ENCODE peak calls at places on chromosome 20, in nine cellular contexts. One of them, this sample, is unnamed.
A peak's percentile ranks its signal among the peaks of the same experiment; 100 is the strongest.

GRCh38 chr20:52312131-52312729 is 120.7 kb upstream of the ZFP64 start:
- DNase-seq in ELR: peak; percentile 59
- DNase-seq in left lung: no peak
- DNase-seq in germinal center: peak; percentile 36
- DNase-seq in choroid plexus epithelial cell: peak; percentile 79
- DNase-seq in NCI-H187 treated with DMSO at 0.1 percent for 48 hours: no peak
- DNase-seq in Daoy: peak; percentile 54
- DNase-seq in T-helper 9 cell: peak; percentile 23
- DNase-seq in ureter: peak; percentile 50
- DNase-seq in this sample: no peak

GRCh38 chr20:24631173-24631505 is 161.7 kb downstream of the SYNDIG1 start:
- DNase-seq in ELR: no peak
- DNase-seq in left lung: no peak
- DNase-seq in germinal center: no peak
- DNase-seq in choroid plexus epithelial cell: no peak
- DNase-seq in NCI-H187 treated with DMSO at 0.1 percent for 48 hours: no peak
- DNase-seq in Daoy: no peak
- DNase-seq in T-helper 9 cell: no peak
- DNase-seq in ureter: peak; percentile 27
- DNase-seq in this sample: peak; percentile 53

GRCh38 chr20:36854343-36855240 is 21.3 kb upstream of the TLDC2 start:
- DNase-seq in ELR: peak; percentile 72
- DNase-seq in left lung: no peak
- DNase-seq in germinal center: no peak
- DNase-seq in choroid plexus epithelial cell: no peak
- DNase-seq in NCI-H187 treated with DMSO at 0.1 percent for 48 hours: no peak
- DNase-seq in Daoy: no peak
- DNase-seq in T-helper 9 cell: no peak
- DNase-seq in ureter: no peak
- DNase-seq in this sample: no peak

GRCh38 chr20:44495802-44496481 is 20.3 kb downstream of the TTPAL start:
- DNase-seq in ELR: peak; percentile 100
- DNase-seq in left lung: no peak
- DNase-seq in germinal center: no peak
- DNase-seq in choroid plexus epithelial cell: peak; percentile 96
- DNase-seq in NCI-H187 treated with DMSO at 0.1 percent for 48 hours: no peak
- DNase-seq in Daoy: peak; percentile 91
- DNase-seq in T-helper 9 cell: no peak
- DNase-seq in ureter: no peak
- DNase-seq in this sample: no peak

GRCh38 chr20:62424249-62425109 is 2.9 kb downstream of the RBBP8NL start:
- DNase-seq in ELR: no peak
- DNase-seq in left lung: no peak
- DNase-seq in germinal center: no peak
- DNase-seq in choroid plexus epithelial cell: no peak
- DNase-seq in NCI-H187 treated with DMSO at 0.1 percent for 48 hours: no peak
- DNase-seq in Daoy: no peak
- DNase-seq in T-helper 9 cell: no peak
- DNase-seq in ureter: no peak
- DNase-seq in this sample: no peak

GRCh38 chr20:61663521-61664425 is 401.9 kb downstream of the TAF4 start:
- DNase-seq in ELR: no peak
- DNase-seq in left lung: peak; percentile 55
- DNase-seq in germinal center: no peak
- DNase-seq in choroid plexus epithelial cell: no peak
- DNase-seq in NCI-H187 treated with DMSO at 0.1 percent for 48 hours: no peak
- DNase-seq in Daoy: no peak
- DNase-seq in T-helper 9 cell: no peak
- DNase-seq in ureter: no peak
- DNase-seq in this sample: no peak

GRCh38 chr20:22465622-22466446 is 118.5 kb downstream of the FOXA2 start:
- DNase-seq in ELR: no peak
- DNase-seq in left lung: no peak
- DNase-seq in germinal center: no peak
- DNase-seq in choroid plexus epithelial cell: no peak
- DNase-seq in NCI-H187 treated with DMSO at 0.1 percent for 48 hours: no peak
- DNase-seq in Daoy: no peak
- DNase-seq in T-helper 9 cell: no peak
- DNase-seq in ureter: no peak
- DNase-seq in this sample: no peak

GRCh38 chr20:42461321-42461720 is 728.4 kb downstream of the PTPRT start:
- DNase-seq in ELR: no peak
- DNase-seq in left lung: no peak
- DNase-seq in germinal center: no peak
- DNase-seq in choroid plexus epithelial cell: no peak
- DNase-seq in NCI-H187 treated with DMSO at 0.1 percent for 48 hours: no peak
- DNase-seq in Daoy: no peak
- DNase-seq in T-helper 9 cell: no peak
- DNase-seq in ureter: no peak
- DNase-seq in this sample: no peak

GRCh38 chr20:33125983-33126382 is 42.0 kb upstream of the BPIFA2 start:
- DNase-seq in ELR: no peak
- DNase-seq in left lung: no peak
- DNase-seq in germinal center: no peak
- DNase-seq in choroid plexus epithelial cell: no peak
- DNase-seq in NCI-H187 treated with DMSO at 0.1 percent for 48 hours: no peak
- DNase-seq in Daoy: no peak
- DNase-seq in T-helper 9 cell: no peak
- DNase-seq in ureter: no peak
- DNase-seq in this sample: no peak

GRCh38 chr20:53764416-53764800 is 170.8 kb upstream of the ZNF217 start:
- DNase-seq in ELR: no peak
- DNase-seq in left lung: no peak
- DNase-seq in germinal center: no peak
- DNase-seq in choroid plexus epithelial cell: no peak
- DNase-seq in NCI-H187 treated with DMSO at 0.1 percent for 48 hours: no peak
- DNase-seq in Daoy: no peak
- DNase-seq in T-helper 9 cell: no peak
- DNase-seq in ureter: no peak
- DNase-seq in this sample: no peak

GRCh38 chr20:48266571-48266970 is 481.3 kb upstream of the SULF2 start:
- DNase-seq in ELR: no peak
- DNase-seq in left lung: no peak
- DNase-seq in germinal center: no peak
- DNase-seq in choroid plexus epithelial cell: no peak
- DNase-seq in NCI-H187 treated with DMSO at 0.1 percent for 48 hours: no peak
- DNase-seq in Daoy: no peak
- DNase-seq in T-helper 9 cell: no peak
- DNase-seq in ureter: no peak
- DNase-seq in this sample: peak; percentile 17

GRCh38 chr20:58179432-58180099 is 48.9 kb downstream of the ANKRD60 start:
- DNase-seq in ELR: peak; percentile 53
- DNase-seq in left lung: peak; percentile 91
- DNase-seq in germinal center: peak; percentile 76
- DNase-seq in choroid plexus epithelial cell: peak; percentile 40
- DNase-seq in NCI-H187 treated with DMSO at 0.1 percent for 48 hours: no peak
- DNase-seq in Daoy: peak; percentile 67
- DNase-seq in T-helper 9 cell: peak; percentile 58
- DNase-seq in ureter: peak; percentile 58
- DNase-seq in this sample: no peak

GRCh38 chr20:39661833-39662232 is 699.7 kb downstream of the DHX35 start:
- DNase-seq in ELR: peak; percentile 38
- DNase-seq in left lung: no peak
- DNase-seq in germinal center: no peak
- DNase-seq in choroid plexus epithelial cell: peak; percentile 23
- DNase-seq in NCI-H187 treated with DMSO at 0.1 percent for 48 hours: no peak
- DNase-seq in Daoy: peak; percentile 9
- DNase-seq in T-helper 9 cell: no peak
- DNase-seq in ureter: no peak
- DNase-seq in this sample: no peak

GRCh38 chr20:46802696-46803445 is 91.8 kb upstream of the EYA2 start:
- DNase-seq in ELR: no peak
- DNase-seq in left lung: no peak
- DNase-seq in germinal center: no peak
- DNase-seq in choroid plexus epithelial cell: no peak
- DNase-seq in NCI-H187 treated with DMSO at 0.1 percent for 48 hours: no peak
- DNase-seq in Daoy: no peak
- DNase-seq in T-helper 9 cell: no peak
- DNase-seq in ureter: no peak
- DNase-seq in this sample: no peak

GRCh38 chr20:18527836-18528235 is 20.1 kb downstream of the SEC23B start:
- DNase-seq in ELR: peak; percentile 92
- DNase-seq in left lung: no peak
- DNase-seq in germinal center: no peak
- DNase-seq in choroid plexus epithelial cell: peak; percentile 33
- DNase-seq in NCI-H187 treated with DMSO at 0.1 percent for 48 hours: no peak
- DNase-seq in Daoy: peak; percentile 7
- DNase-seq in T-helper 9 cell: no peak
- DNase-seq in ureter: no peak
- DNase-seq in this sample: no peak

GRCh38 chr20:44997668-44998067 is 31.4 kb downstream of the STK4 start:
- DNase-seq in ELR: no peak
- DNase-seq in left lung: no peak
- DNase-seq in germinal center: peak; percentile 54
- DNase-seq in choroid plexus epithelial cell: no peak
- DNase-seq in NCI-H187 treated with DMSO at 0.1 percent for 48 hours: no peak
- DNase-seq in Daoy: no peak
- DNase-seq in T-helper 9 cell: no peak
- DNase-seq in ureter: no peak
- DNase-seq in this sample: no peak

GRCh38 chr20:47205577-47206123 is 150.8 kb downstream of the ZMYND8 start:
- DNase-seq in ELR: peak; percentile 89
- DNase-seq in left lung: peak; percentile 83
- DNase-seq in germinal center: peak; percentile 36
- DNase-seq in choroid plexus epithelial cell: peak; percentile 88
- DNase-seq in NCI-H187 treated with DMSO at 0.1 percent for 48 hours: no peak
- DNase-seq in Daoy: peak; percentile 53
- DNase-seq in T-helper 9 cell: no peak
- DNase-seq in ureter: no peak
- DNase-seq in this sample: no peak

GRCh38 chr20:34365765-34366213 is 2.7 kb downstream of the ITCH start:
- DNase-seq in ELR: no peak
- DNase-seq in left lung: no peak
- DNase-seq in germinal center: peak; percentile 38
- DNase-seq in choroid plexus epithelial cell: no peak
- DNase-seq in NCI-H187 treated with DMSO at 0.1 percent for 48 hours: no peak
- DNase-seq in Daoy: no peak
- DNase-seq in T-helper 9 cell: no peak
- DNase-seq in ureter: no peak
- DNase-seq in this sample: no peak

GRCh38 chr20:47921306-47922279 is 136.3 kb upstream of the SULF2 start:
- DNase-seq in ELR: no peak
- DNase-seq in left lung: no peak
- DNase-seq in germinal center: no peak
- DNase-seq in choroid plexus epithelial cell: peak; percentile 15
- DNase-seq in NCI-H187 treated with DMSO at 0.1 percent for 48 hours: no peak
- DNase-seq in Daoy: no peak
- DNase-seq in T-helper 9 cell: no peak
- DNase-seq in ureter: no peak
- DNase-seq in this sample: no peak

This sample was measured in coronary artery.